ENCODE peak calls at places on chromosomes 12 and 14, in four cellular contexts. Y is GM06990, I is right lobe of liver, E is prostate gland. H is an unnamed sample.

GRCh38 chr12:114636723-114637480 is 47.1 kb downstream of the TBX3 start:
- DNase-seq in I (no peak), E (peak; percentile 47), Y (no peak), H (no peak)

GRCh38 chr14:65239143-65239672 is 136.9 kb upstream of the MAX start:
- DNase-seq in Y (no peak), I (no peak), E (no peak), H (peak; percentile 85)

GRCh38 chr14:97513891-97514290 is 716.7 kb downstream of the VRK1 start:
- DNase-seq in Y (no peak), I (no peak), E (no peak), H (no peak)

GRCh38 chr14:64758025-64758521 is 53.8 kb downstream of the PLEKHG3 start:
- DNase-seq in I (peak; percentile 31), Y (no peak), E (no peak), H (no peak)

GRCh38 chr12:81212996-81213696 is 135.3 kb downstream of the ACSS3 start:
- DNase-seq in I (no peak), E (no peak), Y (no peak), H (no peak)

GRCh38 chr14:104085889-104086201 is 345 bp downstream of the ASPG start:
- DNase-seq in E (no peak), I (no peak), Y (peak; percentile 10), H (no peak)

GRCh38 chr14:29587761-29588160 is 339.9 kb downstream of the PRKD1 start:
- DNase-seq in I (no peak), E (no peak), Y (no peak), H (no peak)

GRCh38 chr12:64514456-64514855 is 62.5 kb downstream of the TBK1 start:
- DNase-seq in Y (no peak), E (no peak), I (no peak), H (no peak)

GRCh38 chr14:24483604-24484252 is 24.3 kb downstream of the CMA1 start:
- DNase-seq in Y (no peak), I (no peak), E (no peak), H (no peak)

GRCh38 chr12:54370218-54370730 is 6.0 kb upstream of the GPR84 start:
- DNase-seq in E (peak; percentile 62), I (peak; percentile 75), Y (no peak), H (peak; percentile 80)

GRCh38 chr12:93376436-93377251 is 1.1 kb upstream of the NUDT4 start:
- DNase-seq in E (no peak), Y (no peak), I (no peak), H (no peak)

GRCh38 chr12:11769723-11770514 is 120.4 kb downstream of the ETV6 start:
- DNase-seq in I (no peak), Y (no peak), E (no peak), H (no peak)

GRCh38 chr12:40793471-40793870 is 101.2 kb downstream of the CNTN1 start:
- DNase-seq in I (no peak), Y (no peak), E (no peak), H (no peak)

GRCh38 chr14:23306412-23307145 is at the start of gene BCL2L2:
- DNase-seq in E (peak; percentile 90), Y (peak; percentile 72), I (peak; percentile 94), H (peak; percentile 78)

GRCh38 chr14:75543258-75543657 is 21.0 kb downstream of the BATF start:
- DNase-seq in Y (no peak), E (no peak), I (no peak), H (peak; percentile 33)
- H3K4me3 ChIP-seq in Y (peak overlapping the region; percentile 29), E (no peak overlapping the region), I (no peak overlapping the region), H (no peak overlapping the region)

GRCh38 chr14:38931969-38932652 is 170.9 kb downstream of the SEC23A start:
- DNase-seq in E (no peak), I (no peak), Y (no peak), H (no peak)

GRCh38 chr14:38930022-38930421 is 173.0 kb downstream of the SEC23A start:
- DNase-seq in E (no peak), I (no peak), Y (no peak), H (no peak)
- H3K4me3 ChIP-seq in E (no peak overlapping the region), I (no peak overlapping the region), Y (no peak overlapping the region), H (no peak overlapping the region)

GRCh38 chr12:118372541-118373495 is at the start of gene TAOK3:
- DNase-seq in I (peak; percentile 99), Y (peak; percentile 95), E (peak; percentile 99), H (peak; percentile 98)
- H3K4me3 ChIP-seq in I (peak within 1 kb of the TSS; percentile 92), Y (peak within 1 kb of the TSS; percentile 92), E (peak within 1 kb of the TSS; percentile 93), H (peak within 1 kb of the TSS; percentile 90)

GRCh38 chr12:49219417-49220026 is 30.6 kb upstream of the TUBA1A start:
- DNase-seq in I (no peak), Y (no peak), E (no peak), H (no peak)

GRCh38 chr12:49223590-49224369 is 34.9 kb upstream of the TUBA1A start:
- DNase-seq in Y (no peak), I (no peak), E (no peak), H (no peak)

GRCh38 chr12:49225551-49226166 is 36.8 kb upstream of the TUBA1A start:
- DNase-seq in Y (no peak), E (no peak), I (no peak), H (no peak)

GRCh38 chr12:49220972-49221371 is 32.1 kb upstream of the TUBA1A start:
- DNase-seq in Y (no peak), E (no peak), I (no peak), H (peak; percentile 10)

GRCh38 chr12:49223122-49223521 is 34.2 kb upstream of the TUBA1A start:
- DNase-seq in I (no peak), Y (no peak), E (no peak), H (no peak)
- H3K4me3 ChIP-seq in I (no peak overlapping the region), Y (no peak overlapping the region), E (no peak overlapping the region), H (no peak overlapping the region)